ENCODE peak calls at places on chromosome 20, in four cellular contexts. One of them, this sample, is unnamed.

GRCh38 chr20:47981242-47981641 is 196.0 kb upstream of the SULF2 start:
- ATAC-seq in activated CD8-positive, alpha-beta T cell treated with anti-CD3 and anti-CD28 coated beads, Interleukin-2, amount 10 ng/mL, durations not matched to agents 7 days and 5 days: no peak
- ATAC-seq in activated CD4-positive, alpha-beta T cell treated with anti-CD3 and anti-CD28 coated beads for 36 hours: no peak
- ATAC-seq in central memory CD8-positive, alpha-beta T cell: no peak
- ATAC-seq in this sample: no peak

GRCh38 chr20:46213946-46214830 is 94.1 kb downstream of the CDH22 start:
- ATAC-seq in activated CD8-positive, alpha-beta T cell treated with anti-CD3 and anti-CD28 coated beads, Interleukin-2, amount 10 ng/mL, durations not matched to agents 7 days and 5 days: no peak
- ATAC-seq in activated CD4-positive, alpha-beta T cell treated with anti-CD3 and anti-CD28 coated beads for 36 hours: no peak
- ATAC-seq in central memory CD8-positive, alpha-beta T cell: no peak
- ATAC-seq in this sample: peak

GRCh38 chr20:46099491-46100287 is 9.9 kb upstream of the NCOA5 start:
- ATAC-seq in activated CD8-positive, alpha-beta T cell treated with anti-CD3 and anti-CD28 coated beads, Interleukin-2, amount 10 ng/mL, durations not matched to agents 7 days and 5 days: peak
- ATAC-seq in activated CD4-positive, alpha-beta T cell treated with anti-CD3 and anti-CD28 coated beads for 36 hours: no peak
- ATAC-seq in central memory CD8-positive, alpha-beta T cell: no peak
- ATAC-seq in this sample: no peak

GRCh38 chr20:50711113-50711825 is 19.9 kb upstream of the RIPOR3 start:
- ATAC-seq in activated CD8-positive, alpha-beta T cell treated with anti-CD3 and anti-CD28 coated beads, Interleukin-2, amount 10 ng/mL, durations not matched to agents 7 days and 5 days: no peak
- ATAC-seq in activated CD4-positive, alpha-beta T cell treated with anti-CD3 and anti-CD28 coated beads for 36 hours: no peak
- ATAC-seq in central memory CD8-positive, alpha-beta T cell: no peak
- ATAC-seq in this sample: no peak

GRCh38 chr20:60055740-60056139 is 97.5 kb downstream of the CDH26 start:
- ATAC-seq in activated CD8-positive, alpha-beta T cell treated with anti-CD3 and anti-CD28 coated beads, Interleukin-2, amount 10 ng/mL, durations not matched to agents 7 days and 5 days: peak
- ATAC-seq in activated CD4-positive, alpha-beta T cell treated with anti-CD3 and anti-CD28 coated beads for 36 hours: peak
- ATAC-seq in central memory CD8-positive, alpha-beta T cell: peak
- ATAC-seq in this sample: peak

GRCh38 chr20:36481380-36482043 is 59.8 kb upstream of the MYL9 start:
- ATAC-seq in activated CD8-positive, alpha-beta T cell treated with anti-CD3 and anti-CD28 coated beads, Interleukin-2, amount 10 ng/mL, durations not matched to agents 7 days and 5 days: no peak
- ATAC-seq in activated CD4-positive, alpha-beta T cell treated with anti-CD3 and anti-CD28 coated beads for 36 hours: peak
- ATAC-seq in central memory CD8-positive, alpha-beta T cell: no peak
- ATAC-seq in this sample: no peak

GRCh38 chr20:64277571-64278318 is 22.2 kb downstream of the PCMTD2 start:
- ATAC-seq in activated CD8-positive, alpha-beta T cell treated with anti-CD3 and anti-CD28 coated beads, Interleukin-2, amount 10 ng/mL, durations not matched to agents 7 days and 5 days: no peak
- ATAC-seq in activated CD4-positive, alpha-beta T cell treated with anti-CD3 and anti-CD28 coated beads for 36 hours: no peak
- ATAC-seq in central memory CD8-positive, alpha-beta T cell: no peak
- ATAC-seq in this sample: no peak

GRCh38 chr20:14673164-14673563 is 335.8 kb upstream of the FLRT3 start:
- ATAC-seq in activated CD8-positive, alpha-beta T cell treated with anti-CD3 and anti-CD28 coated beads, Interleukin-2, amount 10 ng/mL, durations not matched to agents 7 days and 5 days: no peak
- ATAC-seq in activated CD4-positive, alpha-beta T cell treated with anti-CD3 and anti-CD28 coated beads for 36 hours: no peak
- ATAC-seq in central memory CD8-positive, alpha-beta T cell: no peak
- ATAC-seq in this sample: no peak

GRCh38 chr20:45337367-45338120 is 10.7 kb downstream of the SDC4 start:
- ATAC-seq in activated CD8-positive, alpha-beta T cell treated with anti-CD3 and anti-CD28 coated beads, Interleukin-2, amount 10 ng/mL, durations not matched to agents 7 days and 5 days: no peak
- ATAC-seq in activated CD4-positive, alpha-beta T cell treated with anti-CD3 and anti-CD28 coated beads for 36 hours: no peak
- ATAC-seq in central memory CD8-positive, alpha-beta T cell: no peak
- ATAC-seq in this sample: peak

GRCh38 chr20:50762045-50762422 is 30.7 kb downstream of the PARD6B start:
- ATAC-seq in activated CD8-positive, alpha-beta T cell treated with anti-CD3 and anti-CD28 coated beads, Interleukin-2, amount 10 ng/mL, durations not matched to agents 7 days and 5 days: no peak
- ATAC-seq in activated CD4-positive, alpha-beta T cell treated with anti-CD3 and anti-CD28 coated beads for 36 hours: no peak
- ATAC-seq in central memory CD8-positive, alpha-beta T cell: no peak
- ATAC-seq in this sample: no peak

GRCh38 chr20:51512645-51513044 is 29.9 kb downstream of the NFATC2 start:
- ATAC-seq in activated CD8-positive, alpha-beta T cell treated with anti-CD3 and anti-CD28 coated beads, Interleukin-2, amount 10 ng/mL, durations not matched to agents 7 days and 5 days: peak
- ATAC-seq in activated CD4-positive, alpha-beta T cell treated with anti-CD3 and anti-CD28 coated beads for 36 hours: peak
- ATAC-seq in central memory CD8-positive, alpha-beta T cell: peak
- ATAC-seq in this sample: no peak

GRCh38 chr20:50744143-50744792 is 12.9 kb downstream of the PARD6B start:
- ATAC-seq in activated CD8-positive, alpha-beta T cell treated with anti-CD3 and anti-CD28 coated beads, Interleukin-2, amount 10 ng/mL, durations not matched to agents 7 days and 5 days: no peak
- ATAC-seq in activated CD4-positive, alpha-beta T cell treated with anti-CD3 and anti-CD28 coated beads for 36 hours: no peak
- ATAC-seq in central memory CD8-positive, alpha-beta T cell: no peak
- ATAC-seq in this sample: peak

This sample was measured in gastroesophageal sphincter.